ENCODE peak calls at places on chromosome 13, in nine cellular contexts. One of them, this sample, is unnamed.

GRCh38 chr13:30846844-30847243 is 59.2 kb upstream of the MEDAG start:
- DNase-seq in nephron progenitor cell: no peak
- DNase-seq in cardiac muscle cell: no peak
- DNase-seq in amniotic stem cell: no peak
- DNase-seq in KG1: no peak
- DNase-seq in kidney tubule cell: peak; percentile 28
- DNase-seq in RCC 7860: no peak
- DNase-seq in activated CD8-positive, alpha-beta memory T cell treated with anti-CD3 and anti-CD28 coated beads for 4 hours: no peak
- DNase-seq in left colon: no peak
- DNase-seq in this sample: no peak

GRCh38 chr13:27182844-27183497 is 11.4 kb upstream of the USP12 start:
- DNase-seq in amniotic stem cell: peak; percentile 80
- DNase-seq in kidney tubule cell: peak; percentile 98
- DNase-seq in activated CD8-positive, alpha-beta memory T cell treated with anti-CD3 and anti-CD28 coated beads for 4 hours: no peak
- DNase-seq in left colon: no peak
- DNase-seq in nephron progenitor cell: no peak
- DNase-seq in KG1: no peak
- DNase-seq in RCC 7860: peak; percentile 96
- DNase-seq in cardiac muscle cell: peak; percentile 35
- DNase-seq in this sample: no peak

GRCh38 chr13:29861694-29862110 is 11.3 kb upstream of the UBL3 start:
- DNase-seq in KG1: no peak
- DNase-seq in amniotic stem cell: peak; percentile 98
- DNase-seq in left colon: no peak
- DNase-seq in activated CD8-positive, alpha-beta memory T cell treated with anti-CD3 and anti-CD28 coated beads for 4 hours: no peak
- DNase-seq in cardiac muscle cell: no peak
- DNase-seq in nephron progenitor cell: no peak
- DNase-seq in RCC 7860: peak; percentile 27
- DNase-seq in kidney tubule cell: peak; percentile 46
- DNase-seq in this sample: no peak

GRCh38 chr13:112057434-112057735 is 9.6 kb upstream of the SOX1 start:
- DNase-seq in activated CD8-positive, alpha-beta memory T cell treated with anti-CD3 and anti-CD28 coated beads for 4 hours: no peak
- DNase-seq in left colon: no peak
- DNase-seq in amniotic stem cell: no peak
- DNase-seq in KG1: no peak
- DNase-seq in cardiac muscle cell: no peak
- DNase-seq in nephron progenitor cell: no peak
- DNase-seq in RCC 7860: no peak
- DNase-seq in kidney tubule cell: no peak
- DNase-seq in this sample: no peak

GRCh38 chr13:88086577-88086976 is 415.4 kb downstream of the SLITRK5 start:
- DNase-seq in left colon: no peak
- DNase-seq in cardiac muscle cell: no peak
- DNase-seq in nephron progenitor cell: no peak
- DNase-seq in kidney tubule cell: peak; percentile 36
- DNase-seq in KG1: no peak
- DNase-seq in RCC 7860: peak; percentile 20
- DNase-seq in activated CD8-positive, alpha-beta memory T cell treated with anti-CD3 and anti-CD28 coated beads for 4 hours: no peak
- DNase-seq in amniotic stem cell: no peak
- DNase-seq in this sample: no peak

GRCh38 chr13:53045110-53045509 is 16.5 kb downstream of the OLFM4 start:
- DNase-seq in cardiac muscle cell: no peak
- DNase-seq in KG1: no peak
- DNase-seq in activated CD8-positive, alpha-beta memory T cell treated with anti-CD3 and anti-CD28 coated beads for 4 hours: no peak
- DNase-seq in amniotic stem cell: no peak
- DNase-seq in kidney tubule cell: no peak
- DNase-seq in RCC 7860: no peak
- DNase-seq in nephron progenitor cell: no peak
- DNase-seq in left colon: peak; percentile 47
- DNase-seq in this sample: no peak

GRCh38 chr13:92510416-92510815 is 716.2 kb upstream of the GPC6 start:
- DNase-seq in amniotic stem cell: no peak
- DNase-seq in kidney tubule cell: peak; percentile 28
- DNase-seq in left colon: no peak
- DNase-seq in RCC 7860: no peak
- DNase-seq in activated CD8-positive, alpha-beta memory T cell treated with anti-CD3 and anti-CD28 coated beads for 4 hours: no peak
- DNase-seq in nephron progenitor cell: no peak
- DNase-seq in KG1: no peak
- DNase-seq in cardiac muscle cell: no peak
- DNase-seq in this sample: no peak

GRCh38 chr13:113184568-113185440 is 23.7 kb downstream of the PCID2 start:
- DNase-seq in cardiac muscle cell: no peak
- DNase-seq in nephron progenitor cell: no peak
- DNase-seq in left colon: no peak
- DNase-seq in KG1: no peak
- DNase-seq in amniotic stem cell: no peak
- DNase-seq in activated CD8-positive, alpha-beta memory T cell treated with anti-CD3 and anti-CD28 coated beads for 4 hours: no peak
- DNase-seq in kidney tubule cell: no peak
- DNase-seq in RCC 7860: no peak
- DNase-seq in this sample: no peak

GRCh38 chr13:97975280-97975850 is 21.9 kb downstream of the IPO5 start:
- DNase-seq in activated CD8-positive, alpha-beta memory T cell treated with anti-CD3 and anti-CD28 coated beads for 4 hours: no peak
- DNase-seq in RCC 7860: no peak
- DNase-seq in nephron progenitor cell: peak; percentile 8
- DNase-seq in KG1: no peak
- DNase-seq in kidney tubule cell: no peak
- DNase-seq in cardiac muscle cell: no peak
- DNase-seq in left colon: no peak
- DNase-seq in amniotic stem cell: no peak
- DNase-seq in this sample: no peak

GRCh38 chr13:21012841-21013681 is 48.3 kb downstream of the LATS2 start:
- DNase-seq in RCC 7860: peak; percentile 39
- DNase-seq in activated CD8-positive, alpha-beta memory T cell treated with anti-CD3 and anti-CD28 coated beads for 4 hours: no peak
- DNase-seq in left colon: no peak
- DNase-seq in kidney tubule cell: peak; percentile 54
- DNase-seq in nephron progenitor cell: no peak
- DNase-seq in KG1: no peak
- DNase-seq in cardiac muscle cell: no peak
- DNase-seq in amniotic stem cell: no peak
- DNase-seq in this sample: no peak

GRCh38 chr13:95956589-95957148 is 96.5 kb downstream of the UGGT2 start:
- DNase-seq in KG1: no peak
- DNase-seq in RCC 7860: no peak
- DNase-seq in nephron progenitor cell: no peak
- DNase-seq in left colon: no peak
- DNase-seq in amniotic stem cell: no peak
- DNase-seq in activated CD8-positive, alpha-beta memory T cell treated with anti-CD3 and anti-CD28 coated beads for 4 hours: no peak
- DNase-seq in cardiac muscle cell: no peak
- DNase-seq in kidney tubule cell: peak; percentile 34
- DNase-seq in this sample: no peak

GRCh38 chr13:95494082-95494681 is 58.3 kb upstream of the CLDN10 start:
- DNase-seq in amniotic stem cell: peak; percentile 32
- DNase-seq in RCC 7860: peak; percentile 33
- DNase-seq in KG1: peak; percentile 25
- DNase-seq in activated CD8-positive, alpha-beta memory T cell treated with anti-CD3 and anti-CD28 coated beads for 4 hours: no peak
- DNase-seq in cardiac muscle cell: peak; percentile 65
- DNase-seq in kidney tubule cell: peak; percentile 71
- DNase-seq in nephron progenitor cell: peak; percentile 16
- DNase-seq in left colon: no peak
- DNase-seq in this sample: no peak

GRCh38 chr13:77337159-77337558 is 10.3 kb upstream of the MYCBP2 start:
- DNase-seq in nephron progenitor cell: no peak
- DNase-seq in kidney tubule cell: no peak
- DNase-seq in cardiac muscle cell: no peak
- DNase-seq in amniotic stem cell: no peak
- DNase-seq in activated CD8-positive, alpha-beta memory T cell treated with anti-CD3 and anti-CD28 coated beads for 4 hours: no peak
- DNase-seq in RCC 7860: no peak
- DNase-seq in left colon: no peak
- DNase-seq in KG1: no peak
- DNase-seq in this sample: no peak

GRCh38 chr13:26476111-26476743 is 81.3 kb upstream of the WASF3 start:
- DNase-seq in amniotic stem cell: no peak
- DNase-seq in kidney tubule cell: no peak
- DNase-seq in cardiac muscle cell: no peak
- DNase-seq in RCC 7860: no peak
- DNase-seq in KG1: no peak
- DNase-seq in activated CD8-positive, alpha-beta memory T cell treated with anti-CD3 and anti-CD28 coated beads for 4 hours: no peak
- DNase-seq in left colon: no peak
- DNase-seq in nephron progenitor cell: peak; percentile 62
- DNase-seq in this sample: peak; percentile 52

GRCh38 chr13:80551650-80552497 is 210.9 kb upstream of the SPRY2 start:
- DNase-seq in left colon: no peak
- DNase-seq in activated CD8-positive, alpha-beta memory T cell treated with anti-CD3 and anti-CD28 coated beads for 4 hours: no peak
- DNase-seq in cardiac muscle cell: no peak
- DNase-seq in KG1: no peak
- DNase-seq in amniotic stem cell: no peak
- DNase-seq in kidney tubule cell: no peak
- DNase-seq in RCC 7860: no peak
- DNase-seq in nephron progenitor cell: no peak
- DNase-seq in this sample: no peak

GRCh38 chr13:32139251-32139650 is 107.7 kb downstream of the FRY start:
- DNase-seq in amniotic stem cell: no peak
- DNase-seq in left colon: no peak
- DNase-seq in nephron progenitor cell: no peak
- DNase-seq in activated CD8-positive, alpha-beta memory T cell treated with anti-CD3 and anti-CD28 coated beads for 4 hours: no peak
- DNase-seq in kidney tubule cell: no peak
- DNase-seq in RCC 7860: no peak
- DNase-seq in cardiac muscle cell: no peak
- DNase-seq in KG1: no peak
- DNase-seq in this sample: no peak

GRCh38 chr13:38537026-38537425 is 149.9 kb upstream of the FREM2 start:
- DNase-seq in kidney tubule cell: no peak
- DNase-seq in nephron progenitor cell: no peak
- DNase-seq in cardiac muscle cell: no peak
- DNase-seq in activated CD8-positive, alpha-beta memory T cell treated with anti-CD3 and anti-CD28 coated beads for 4 hours: no peak
- DNase-seq in left colon: no peak
- DNase-seq in KG1: no peak
- DNase-seq in RCC 7860: no peak
- DNase-seq in amniotic stem cell: no peak
- DNase-seq in this sample: no peak

GRCh38 chr13:30047154-30047874 is 196.9 kb upstream of the UBL3 start:
- DNase-seq in amniotic stem cell: no peak
- DNase-seq in KG1: peak; percentile 4
- DNase-seq in cardiac muscle cell: no peak
- DNase-seq in nephron progenitor cell: no peak
- DNase-seq in RCC 7860: no peak
- DNase-seq in activated CD8-positive, alpha-beta memory T cell treated with anti-CD3 and anti-CD28 coated beads for 4 hours: no peak
- DNase-seq in kidney tubule cell: no peak
- DNase-seq in left colon: no peak
- DNase-seq in this sample: no peak

GRCh38 chr13:114118763-114119123 is 13.7 kb downstream of the RASA3 start:
- DNase-seq in kidney tubule cell: peak; percentile 90
- DNase-seq in cardiac muscle cell: no peak
- DNase-seq in RCC 7860: no peak
- DNase-seq in nephron progenitor cell: no peak
- DNase-seq in amniotic stem cell: no peak
- DNase-seq in KG1: no peak
- DNase-seq in left colon: no peak
- DNase-seq in activated CD8-positive, alpha-beta memory T cell treated with anti-CD3 and anti-CD28 coated beads for 4 hours: no peak
- DNase-seq in this sample: no peak

GRCh38 chr13:97226788-97227627 is 4.9 kb downstream of the MBNL2 start:
- DNase-seq in cardiac muscle cell: no peak
- DNase-seq in activated CD8-positive, alpha-beta memory T cell treated with anti-CD3 and anti-CD28 coated beads for 4 hours: no peak
- DNase-seq in kidney tubule cell: peak; percentile 47
- DNase-seq in amniotic stem cell: no peak
- DNase-seq in RCC 7860: no peak
- DNase-seq in KG1: peak; percentile 11
- DNase-seq in left colon: peak; percentile 86
- DNase-seq in nephron progenitor cell: no peak
- DNase-seq in this sample: peak; percentile 74

GRCh38 chr13:28822801-28823200 is 2.7 kb downstream of the MTUS2 start:
- DNase-seq in KG1: no peak
- DNase-seq in RCC 7860: no peak
- DNase-seq in cardiac muscle cell: no peak
- DNase-seq in kidney tubule cell: no peak
- DNase-seq in activated CD8-positive, alpha-beta memory T cell treated with anti-CD3 and anti-CD28 coated beads for 4 hours: no peak
- DNase-seq in amniotic stem cell: no peak
- DNase-seq in nephron progenitor cell: no peak
- DNase-seq in left colon: no peak
- DNase-seq in this sample: no peak

GRCh38 chr13:100872761-100873160 is 198.2 kb upstream of the TMTC4 start:
- DNase-seq in nephron progenitor cell: no peak
- DNase-seq in RCC 7860: no peak
- DNase-seq in left colon: no peak
- DNase-seq in amniotic stem cell: no peak
- DNase-seq in KG1: no peak
- DNase-seq in cardiac muscle cell: no peak
- DNase-seq in activated CD8-positive, alpha-beta memory T cell treated with anti-CD3 and anti-CD28 coated beads for 4 hours: no peak
- DNase-seq in kidney tubule cell: no peak
- DNase-seq in this sample: no peak

GRCh38 chr13:100363874-100364273 is 224.7 kb downstream of the GGACT start:
- DNase-seq in kidney tubule cell: no peak
- DNase-seq in KG1: no peak
- DNase-seq in cardiac muscle cell: no peak
- DNase-seq in left colon: no peak
- DNase-seq in nephron progenitor cell: no peak
- DNase-seq in amniotic stem cell: no peak
- DNase-seq in activated CD8-positive, alpha-beta memory T cell treated with anti-CD3 and anti-CD28 coated beads for 4 hours: no peak
- DNase-seq in RCC 7860: no peak
- DNase-seq in this sample: no peak

GRCh38 chr13:20057963-20058362 is 99.4 kb downstream of the ZMYM2 start:
- DNase-seq in nephron progenitor cell: no peak
- DNase-seq in left colon: no peak
- DNase-seq in kidney tubule cell: no peak
- DNase-seq in RCC 7860: no peak
- DNase-seq in KG1: no peak
- DNase-seq in amniotic stem cell: no peak
- DNase-seq in cardiac muscle cell: no peak
- DNase-seq in activated CD8-positive, alpha-beta memory T cell treated with anti-CD3 and anti-CD28 coated beads for 4 hours: no peak
- DNase-seq in this sample: no peak

GRCh38 chr13:110874508-110874960 is 40.3 kb downstream of the ANKRD10 start:
- DNase-seq in RCC 7860: no peak
- DNase-seq in KG1: no peak
- DNase-seq in kidney tubule cell: peak; percentile 58
- DNase-seq in activated CD8-positive, alpha-beta memory T cell treated with anti-CD3 and anti-CD28 coated beads for 4 hours: no peak
- DNase-seq in nephron progenitor cell: peak; percentile 90
- DNase-seq in cardiac muscle cell: peak; percentile 84
- DNase-seq in amniotic stem cell: no peak
- DNase-seq in left colon: peak; percentile 86
- DNase-seq in this sample: peak; percentile 84

GRCh38 chr13:35891973-35892441 is 239.2 kb downstream of the DCLK1 start:
- DNase-seq in activated CD8-positive, alpha-beta memory T cell treated with anti-CD3 and anti-CD28 coated beads for 4 hours: no peak
- DNase-seq in kidney tubule cell: peak; percentile 89
- DNase-seq in RCC 7860: peak; percentile 63
- DNase-seq in cardiac muscle cell: no peak
- DNase-seq in nephron progenitor cell: no peak
- DNase-seq in left colon: no peak
- DNase-seq in KG1: no peak
- DNase-seq in amniotic stem cell: no peak
- DNase-seq in this sample: no peak

GRCh38 chr13:52846567-52847321 is 1.7 kb downstream of the PCDH8 start:
- DNase-seq in RCC 7860: no peak
- DNase-seq in nephron progenitor cell: peak; percentile 97
- DNase-seq in cardiac muscle cell: peak; percentile 90
- DNase-seq in amniotic stem cell: no peak
- DNase-seq in KG1: no peak
- DNase-seq in left colon: no peak
- DNase-seq in kidney tubule cell: peak; percentile 43
- DNase-seq in activated CD8-positive, alpha-beta memory T cell treated with anti-CD3 and anti-CD28 coated beads for 4 hours: no peak
- DNase-seq in this sample: peak; percentile 83

GRCh38 chr13:92896842-92897241 is 329.8 kb upstream of the GPC6 start:
- DNase-seq in nephron progenitor cell: no peak
- DNase-seq in KG1: no peak
- DNase-seq in left colon: no peak
- DNase-seq in RCC 7860: no peak
- DNase-seq in amniotic stem cell: no peak
- DNase-seq in activated CD8-positive, alpha-beta memory T cell treated with anti-CD3 and anti-CD28 coated beads for 4 hours: no peak
- DNase-seq in kidney tubule cell: peak; percentile 36
- DNase-seq in cardiac muscle cell: peak; percentile 49
- DNase-seq in this sample: no peak

GRCh38 chr13:19681517-19681916 is 48.1 kb downstream of the MPHOSPH8 start:
- DNase-seq in amniotic stem cell: no peak
- DNase-seq in KG1: no peak
- DNase-seq in activated CD8-positive, alpha-beta memory T cell treated with anti-CD3 and anti-CD28 coated beads for 4 hours: no peak
- DNase-seq in RCC 7860: no peak
- DNase-seq in cardiac muscle cell: no peak
- DNase-seq in kidney tubule cell: no peak
- DNase-seq in nephron progenitor cell: no peak
- DNase-seq in left colon: no peak
- DNase-seq in this sample: no peak

GRCh38 chr13:35961461-35962220 is 169.5 kb downstream of the DCLK1 start:
- DNase-seq in cardiac muscle cell: no peak
- DNase-seq in nephron progenitor cell: no peak
- DNase-seq in KG1: no peak
- DNase-seq in amniotic stem cell: no peak
- DNase-seq in kidney tubule cell: no peak
- DNase-seq in left colon: no peak
- DNase-seq in activated CD8-positive, alpha-beta memory T cell treated with anti-CD3 and anti-CD28 coated beads for 4 hours: no peak
- DNase-seq in RCC 7860: no peak
- DNase-seq in this sample: no peak

GRCh38 chr13:58134525-58134924 is 503.0 kb downstream of the PCDH17 start:
- DNase-seq in kidney tubule cell: no peak
- DNase-seq in KG1: no peak
- DNase-seq in left colon: no peak
- DNase-seq in activated CD8-positive, alpha-beta memory T cell treated with anti-CD3 and anti-CD28 coated beads for 4 hours: no peak
- DNase-seq in cardiac muscle cell: no peak
- DNase-seq in amniotic stem cell: no peak
- DNase-seq in nephron progenitor cell: no peak
- DNase-seq in RCC 7860: no peak
- DNase-seq in this sample: no peak

This sample was measured in testis.